ENCODE peak calls at places on chromosomes 1 and 21, in ten cellular contexts. O is A549, L is uterus, N is tibial nerve, R is K562, B is upper lobe of left lung, Q is thyroid gland, D is suprapubic skin, Y is stomach, E is esophagus squamous epithelium. J is an unnamed sample.

GRCh38 chr1:8276173-8276914 is 41.6 kb upstream of the SLC45A1 start:
- DNase-seq in L (no peak), E (no peak), Q (no peak), D (no peak), R (no peak), N (no peak), Y (no peak), O (no peak), B (no peak), J (no peak)

GRCh38 chr1:87867631-87868030 is 539.0 kb downstream of the LMO4 start:
- DNase-seq in D (no peak), Y (no peak), E (no peak), Q (no peak), R (no peak), L (no peak), O (no peak), B (no peak), N (no peak), J (no peak)

GRCh38 chr1:183180634-183181056 is 5.4 kb upstream of the LAMC2 start:
- DNase-seq in E (no peak), N (peak; percentile 12), R (no peak), L (peak; percentile 29), D (no peak), B (no peak), O (peak; percentile 85), Y (no peak), Q (peak; percentile 69), J (peak; percentile 40)

GRCh38 chr1:208525417-208525816 is 281.2 kb upstream of the PLXNA2 start:
- DNase-seq in E (no peak), Q (no peak), D (no peak), B (no peak), O (no peak), L (no peak), R (no peak), N (no peak), Y (no peak), J (no peak)

GRCh38 chr1:74811421-74812179 is 78.6 kb downstream of the TYW3 start:
- DNase-seq in E (no peak), Q (no peak), R (no peak), Y (no peak), D (no peak), N (no peak), L (no peak), B (no peak), O (no peak), J (no peak)

GRCh38 chr21:15063821-15064575 is 802 bp downstream of the NRIP1 start:
- DNase-seq in O (peak; percentile 7), Y (peak; percentile 65), L (peak; percentile 36), N (peak; percentile 18), Q (peak; percentile 59), E (no peak), R (peak; percentile 56), B (no peak), D (peak; percentile 80), J (peak; percentile 46)

GRCh38 chr21:42474043-42474831 is 21.8 kb downstream of the RSPH1 start:
- DNase-seq in R (no peak), Y (peak; percentile 90), L (no peak), D (peak; percentile 58), B (no peak), N (no peak), O (peak; percentile 68), E (no peak), Q (no peak), J (peak; percentile 91)

GRCh38 chr1:3001471-3002348 is 19.6 kb upstream of the ACTRT2 start:
- DNase-seq in B (peak; percentile 49), N (no peak), Q (no peak), E (no peak), D (peak; percentile 62), O (no peak), Y (no peak), L (no peak), R (no peak), J (no peak)

GRCh38 chr1:159915571-159916239 is 9.6 kb downstream of the TAGLN2 start:
- DNase-seq in N (no peak), B (no peak), Y (no peak), D (no peak), Q (no peak), O (no peak), R (no peak), L (no peak), E (no peak), J (no peak)

GRCh38 chr1:205455581-205456382 is at the start of gene BLACAT1:
- DNase-seq in N (no peak), O (no peak), E (no peak), D (no peak), R (no peak), L (no peak), Q (no peak), Y (no peak), B (peak; percentile 51), J (no peak)

GRCh38 chr1:183281039-183281438 is 95.0 kb downstream of the LAMC2 start:
- DNase-seq in B (no peak), E (no peak), Y (peak; percentile 29), D (no peak), Q (no peak), R (no peak), O (no peak), L (peak; percentile 44), N (peak; percentile 72), J (no peak)

GRCh38 chr1:63843010-63843409 is 69.2 kb downstream of the ROR1 start:
- DNase-seq in L (no peak), E (no peak), R (no peak), O (no peak), D (no peak), B (peak; percentile 33), Y (no peak), Q (no peak), N (no peak), J (no peak)

GRCh38 chr1:22772054-22772453 is 61.4 kb downstream of the EPHB2 start:
- DNase-seq in L (no peak), O (no peak), B (peak; percentile 68), R (no peak), Y (no peak), D (no peak), N (no peak), E (no peak), Q (peak; percentile 92), J (no peak)

GRCh38 chr1:154466879-154467767 is 34.9 kb upstream of the TDRD10 start:
- DNase-seq in D (no peak), R (no peak), N (no peak), B (no peak), E (no peak), Q (no peak), O (no peak), L (peak; percentile 32), Y (no peak), J (no peak)

GRCh38 chr1:165387505-165387904 is 31.0 kb upstream of the LMX1A start:
- DNase-seq in Q (no peak), Y (no peak), L (no peak), B (no peak), D (no peak), N (no peak), E (no peak), O (no peak), R (no peak), J (no peak)

GRCh38 chr1:64186138-64186897 is 17.1 kb upstream of the UBE2U start:
- DNase-seq in L (no peak), Q (no peak), B (no peak), D (no peak), R (no peak), O (no peak), Y (peak; percentile 94), N (no peak), E (no peak), J (no peak)

GRCh38 chr1:28512058-28512611 is 6.3 kb downstream of the RCC1 start:
- DNase-seq in E (no peak), O (no peak), N (no peak), D (no peak), Y (no peak), L (no peak), B (no peak), Q (no peak), R (no peak), J (no peak)

GRCh38 chr1:17117451-17118265 is 1.6 kb downstream of the PADI2 start:
- DNase-seq in N (no peak), Q (peak; percentile 40), O (no peak), B (no peak), Y (no peak), E (no peak), L (no peak), D (no peak), R (no peak), J (no peak)
- TF ChIP-seq POLR2A in N (no peak), Q (no peak), O (no peak), B (no peak), Y (no peak), E (no peak), L (no peak), D (no peak), R (no peak), J (no peak)

GRCh38 chr1:161007369-161007768 is 13.6 kb downstream of the F11R start:
- DNase-seq in O (no peak), L (no peak), N (no peak), D (no peak), R (no peak), Y (no peak), Q (no peak), B (no peak), E (no peak), J (no peak)

GRCh38 chr1:161006563-161006962 is 14.4 kb downstream of the F11R start:
- DNase-seq in O (no peak), N (no peak), L (no peak), Y (no peak), R (no peak), Q (no peak), D (no peak), B (no peak), E (no peak), J (no peak)

GRCh38 chr1:161012420-161012819 is 8.5 kb downstream of the F11R start:
- DNase-seq in Q (no peak), N (no peak), B (no peak), D (no peak), E (no peak), Y (no peak), L (no peak), R (no peak), O (no peak), J (no peak)

GRCh38 chr1:161008857-161009554 is 11.9 kb downstream of the F11R start:
- DNase-seq in N (no peak), O (no peak), Y (no peak), D (no peak), R (no peak), B (no peak), Q (no peak), E (no peak), L (no peak), J (no peak)

GRCh38 chr1:161009602-161010211 is 11.2 kb downstream of the F11R start:
- DNase-seq in N (no peak), B (no peak), Q (no peak), O (no peak), R (peak; percentile 65), D (no peak), Y (no peak), L (no peak), E (no peak), J (no peak)
- TF ChIP-seq POLR2A in N (no peak), B (no peak), Q (no peak), O (no peak), R (no peak), D (no peak), Y (no peak), L (no peak), E (no peak), J (no peak)

GRCh38 chr1:26686795-26687194 is 9.0 kb upstream of the ARID1A start:
- DNase-seq in Y (no peak), R (peak; percentile 41), N (no peak), O (no peak), Q (no peak), D (no peak), L (no peak), E (no peak), B (no peak), J (no peak)
- TF ChIP-seq POLR2A in Y (no peak), R (no peak), N (no peak), O (no peak), Q (no peak), D (no peak), L (no peak), E (no peak), B (no peak), J (no peak)

GRCh38 chr1:203304919-203305808 is at the start of gene BTG2:
- DNase-seq in Q (peak; percentile 94), Y (peak; percentile 96), O (peak; percentile 95), N (peak; percentile 91), D (peak; percentile 95), R (peak; percentile 99), B (peak; percentile 98), E (peak; percentile 62), L (peak; percentile 95), J (peak; percentile 91)
- TF ChIP-seq POLR2A in Q (peak; percentile 99), Y (peak; percentile 100), O (peak; percentile 99), N (peak; percentile 99), D (peak; percentile 97), R (peak; percentile 95), B (peak; percentile 94), E (peak; percentile 23), L (peak; percentile 100), J (peak; percentile 95)

J was measured in H54.